ENCODE peak calls at places on chromosomes 11 and 22, in nine cellular contexts. One of them, this sample, is unnamed.

GRCh38 chr22:45863981-45864751 is 112.8 kb downstream of the WNT7B start:
- DNase-seq in left ventricle myocardium superior: peak
- DNase-seq in T-helper 1 cell: peak
- DNase-seq in stimulated activated CD4-positive, alpha-beta T cell treated with anti-CD3 and anti-CD28 coated beads, TNF-alpha, amount 100 ng/mL, for 1 hour: peak
- DNase-seq in A172: peak
- DNase-seq in uterus: no peak
- DNase-seq in T-cell: peak
- DNase-seq in NCI-H82: peak
- DNase-seq in NCI-H1694: peak
- DNase-seq in this sample: no peak

GRCh38 chr22:36331912-36332622 is 55.7 kb downstream of the MYH9 start:
- DNase-seq in left ventricle myocardium superior: peak
- DNase-seq in T-helper 1 cell: peak
- DNase-seq in stimulated activated CD4-positive, alpha-beta T cell treated with anti-CD3 and anti-CD28 coated beads, TNF-alpha, amount 100 ng/mL, for 1 hour: no peak
- DNase-seq in A172: no peak
- DNase-seq in uterus: peak
- DNase-seq in T-cell: peak
- DNase-seq in NCI-H82: no peak
- DNase-seq in NCI-H1694: peak
- DNase-seq in this sample: peak

GRCh38 chr11:120929664-120930154 is 94.2 kb upstream of the TBCEL start:
- DNase-seq in left ventricle myocardium superior: no peak
- DNase-seq in T-helper 1 cell: peak
- DNase-seq in stimulated activated CD4-positive, alpha-beta T cell treated with anti-CD3 and anti-CD28 coated beads, TNF-alpha, amount 100 ng/mL, for 1 hour: peak
- DNase-seq in A172: peak
- DNase-seq in uterus: no peak
- DNase-seq in T-cell: peak
- DNase-seq in NCI-H82: peak
- DNase-seq in NCI-H1694: peak
- DNase-seq in this sample: no peak

GRCh38 chr22:27624705-27625104 is 176.9 kb downstream of the MN1 start:
- DNase-seq in left ventricle myocardium superior: no peak
- DNase-seq in T-helper 1 cell: no peak
- DNase-seq in stimulated activated CD4-positive, alpha-beta T cell treated with anti-CD3 and anti-CD28 coated beads, TNF-alpha, amount 100 ng/mL, for 1 hour: no peak
- DNase-seq in A172: no peak
- DNase-seq in uterus: no peak
- DNase-seq in T-cell: no peak
- DNase-seq in NCI-H82: no peak
- DNase-seq in NCI-H1694: no peak
- DNase-seq in this sample: no peak

GRCh38 chr22:22697377-22698120 is 53.1 kb downstream of the GGTLC2 start:
- DNase-seq in left ventricle myocardium superior: no peak
- DNase-seq in T-helper 1 cell: no peak
- DNase-seq in stimulated activated CD4-positive, alpha-beta T cell treated with anti-CD3 and anti-CD28 coated beads, TNF-alpha, amount 100 ng/mL, for 1 hour: no peak
- DNase-seq in A172: no peak
- DNase-seq in uterus: no peak
- DNase-seq in T-cell: no peak
- DNase-seq in NCI-H82: no peak
- DNase-seq in NCI-H1694: no peak
- DNase-seq in this sample: no peak

GRCh38 chr11:59802639-59803176 is 7.9 kb downstream of the MRPL16 start:
- DNase-seq in left ventricle myocardium superior: no peak
- DNase-seq in T-helper 1 cell: peak
- DNase-seq in stimulated activated CD4-positive, alpha-beta T cell treated with anti-CD3 and anti-CD28 coated beads, TNF-alpha, amount 100 ng/mL, for 1 hour: no peak
- DNase-seq in A172: peak
- DNase-seq in uterus: peak
- DNase-seq in T-cell: peak
- DNase-seq in NCI-H82: peak
- DNase-seq in NCI-H1694: peak
- DNase-seq in this sample: no peak

GRCh38 chr11:19968860-19969259 is 191.4 kb downstream of the DBX1 start:
- DNase-seq in left ventricle myocardium superior: no peak
- DNase-seq in T-helper 1 cell: no peak
- DNase-seq in stimulated activated CD4-positive, alpha-beta T cell treated with anti-CD3 and anti-CD28 coated beads, TNF-alpha, amount 100 ng/mL, for 1 hour: no peak
- DNase-seq in A172: no peak
- DNase-seq in uterus: no peak
- DNase-seq in T-cell: no peak
- DNase-seq in NCI-H82: no peak
- DNase-seq in NCI-H1694: no peak
- DNase-seq in this sample: no peak

GRCh38 chr11:69630009-69630870 is 10.7 kb upstream of the CCND1 start:
- DNase-seq in left ventricle myocardium superior: no peak
- DNase-seq in T-helper 1 cell: no peak
- DNase-seq in stimulated activated CD4-positive, alpha-beta T cell treated with anti-CD3 and anti-CD28 coated beads, TNF-alpha, amount 100 ng/mL, for 1 hour: no peak
- DNase-seq in A172: no peak
- DNase-seq in uterus: no peak
- DNase-seq in T-cell: no peak
- DNase-seq in NCI-H82: peak
- DNase-seq in NCI-H1694: no peak
- DNase-seq in this sample: no peak

GRCh38 chr11:132844956-132845355 is 687.3 kb downstream of the OPCML start:
- DNase-seq in left ventricle myocardium superior: no peak
- DNase-seq in T-helper 1 cell: no peak
- DNase-seq in stimulated activated CD4-positive, alpha-beta T cell treated with anti-CD3 and anti-CD28 coated beads, TNF-alpha, amount 100 ng/mL, for 1 hour: no peak
- DNase-seq in A172: peak
- DNase-seq in uterus: no peak
- DNase-seq in T-cell: no peak
- DNase-seq in NCI-H82: no peak
- DNase-seq in NCI-H1694: peak
- DNase-seq in this sample: no peak

GRCh38 chr22:19110064-19110458 is 12.2 kb downstream of the DGCR2 start:
- DNase-seq in left ventricle myocardium superior: no peak
- DNase-seq in T-helper 1 cell: no peak
- DNase-seq in stimulated activated CD4-positive, alpha-beta T cell treated with anti-CD3 and anti-CD28 coated beads, TNF-alpha, amount 100 ng/mL, for 1 hour: no peak
- DNase-seq in A172: no peak
- DNase-seq in uterus: no peak
- DNase-seq in T-cell: no peak
- DNase-seq in NCI-H82: no peak
- DNase-seq in NCI-H1694: no peak
- DNase-seq in this sample: no peak

GRCh38 chr22:47290706-47291430 is 528.4 kb downstream of the TBC1D22A start:
- DNase-seq in left ventricle myocardium superior: no peak
- DNase-seq in T-helper 1 cell: no peak
- DNase-seq in stimulated activated CD4-positive, alpha-beta T cell treated with anti-CD3 and anti-CD28 coated beads, TNF-alpha, amount 100 ng/mL, for 1 hour: no peak
- DNase-seq in A172: no peak
- DNase-seq in uterus: peak
- DNase-seq in T-cell: no peak
- DNase-seq in NCI-H82: no peak
- DNase-seq in NCI-H1694: no peak
- DNase-seq in this sample: no peak

GRCh38 chr11:42465613-42466012 is 846.2 kb upstream of the API5 start:
- DNase-seq in left ventricle myocardium superior: no peak
- DNase-seq in T-helper 1 cell: no peak
- DNase-seq in stimulated activated CD4-positive, alpha-beta T cell treated with anti-CD3 and anti-CD28 coated beads, TNF-alpha, amount 100 ng/mL, for 1 hour: no peak
- DNase-seq in A172: no peak
- DNase-seq in uterus: no peak
- DNase-seq in T-cell: no peak
- DNase-seq in NCI-H82: peak
- DNase-seq in NCI-H1694: no peak
- DNase-seq in this sample: no peak

GRCh38 chr11:114297806-114298700 is 1.9 kb downstream of the NNMT start:
- DNase-seq in left ventricle myocardium superior: no peak
- DNase-seq in T-helper 1 cell: no peak
- DNase-seq in stimulated activated CD4-positive, alpha-beta T cell treated with anti-CD3 and anti-CD28 coated beads, TNF-alpha, amount 100 ng/mL, for 1 hour: no peak
- DNase-seq in A172: no peak
- DNase-seq in uterus: no peak
- DNase-seq in T-cell: no peak
- DNase-seq in NCI-H82: no peak
- DNase-seq in NCI-H1694: no peak
- DNase-seq in this sample: no peak

GRCh38 chr11:29782447-29782846 is 234.4 kb downstream of the KCNA4 start:
- DNase-seq in left ventricle myocardium superior: no peak
- DNase-seq in T-helper 1 cell: no peak
- DNase-seq in stimulated activated CD4-positive, alpha-beta T cell treated with anti-CD3 and anti-CD28 coated beads, TNF-alpha, amount 100 ng/mL, for 1 hour: no peak
- DNase-seq in A172: no peak
- DNase-seq in uterus: peak
- DNase-seq in T-cell: no peak
- DNase-seq in NCI-H82: no peak
- DNase-seq in NCI-H1694: no peak
- DNase-seq in this sample: no peak

GRCh38 chr22:49764151-49764581 is 63.5 kb downstream of the BRD1 start:
- DNase-seq in left ventricle myocardium superior: peak
- DNase-seq in T-helper 1 cell: no peak
- DNase-seq in stimulated activated CD4-positive, alpha-beta T cell treated with anti-CD3 and anti-CD28 coated beads, TNF-alpha, amount 100 ng/mL, for 1 hour: no peak
- DNase-seq in A172: no peak
- DNase-seq in uterus: no peak
- DNase-seq in T-cell: no peak
- DNase-seq in NCI-H82: no peak
- DNase-seq in NCI-H1694: no peak
- DNase-seq in this sample: no peak

This sample was measured in SIG-M5.